ENCODE peak calls at places on chromosomes 6 and 20, in six cellular contexts. O is tibial artery, P is hepatocyte, E is lung, L is pancreas, M is AG10803. Z is an unnamed sample.
A peak's percentile ranks its signal among the peaks of the same experiment; 100 is the strongest.

GRCh38 chr20:58402827-58403226 is 13.8 kb downstream of the VAPB start:
- DNase-seq in O (no peak), P (no peak), E (no peak), L (no peak), M (no peak), Z (no peak)

GRCh38 chr20:40657526-40657925 is 31.5 kb downstream of the MAFB start:
- DNase-seq in O (peak; percentile 60), P (no peak), E (no peak), L (no peak), M (peak; percentile 30), Z (peak; percentile 16)

GRCh38 chr6:123598011-123598410 is 38.7 kb downstream of the TRDN start:
- DNase-seq in O (no peak), P (no peak), E (no peak), L (no peak), M (no peak), Z (no peak)

GRCh38 chr6:125544819-125545218 is 204.6 kb upstream of the HEY2 start:
- DNase-seq in O (no peak), P (no peak), E (no peak), L (no peak), M (no peak), Z (no peak)

GRCh38 chr20:1334370-1334731 is 5.4 kb upstream of the SDCBP2 start:
- DNase-seq in O (no peak), P (no peak), E (no peak), L (no peak), M (no peak), Z (no peak)

GRCh38 chr6:81238390-81238789 is 514.1 kb downstream of the TENT5A start:
- DNase-seq in O (no peak), P (no peak), E (no peak), L (no peak), M (peak; percentile 16), Z (no peak)

GRCh38 chr20:61634376-61634775 is 382.3 kb downstream of the CDH4 start:
- DNase-seq in O (no peak), P (no peak), E (no peak), L (no peak), M (no peak), Z (no peak)

GRCh38 chr6:131226465-131226864 is 91.2 kb downstream of the AKAP7 start:
- DNase-seq in O (no peak), P (no peak), E (no peak), L (no peak), M (no peak), Z (no peak)

GRCh38 chr6:69867075-69867911 is 937 bp downstream of the COL19A1 start:
- DNase-seq in O (peak; percentile 41), P (peak; percentile 84), E (peak; percentile 34), L (peak; percentile 42), M (peak; percentile 4), Z (peak; percentile 12)

GRCh38 chr6:24522090-24522820 is 27.5 kb downstream of the ALDH5A1 start:
- DNase-seq in O (no peak), P (no peak), E (no peak), L (no peak), M (no peak), Z (no peak)

GRCh38 chr20:32495949-32496348 is 89.2 kb downstream of the NOL4L start:
- DNase-seq in O (no peak), P (no peak), E (no peak), L (no peak), M (no peak), Z (no peak)

GRCh38 chr6:31792741-31793140 is 2.8 kb downstream of the VARS1 start:
- DNase-seq in O (no peak), P (no peak), E (no peak), L (no peak), M (no peak), Z (no peak)

GRCh38 chr6:3417473-3417872 is 39.4 kb downstream of the SLC22A23 start:
- DNase-seq in O (no peak), P (no peak), E (no peak), L (no peak), M (no peak), Z (no peak)

GRCh38 chr20:58891686-58892125 is 39.2 kb downstream of the GNAS start:
- DNase-seq in O (no peak), P (peak; percentile 70), E (no peak), L (peak; percentile 28), M (no peak), Z (no peak)

GRCh38 chr20:32528905-32529670 is 56.0 kb downstream of the NOL4L start:
- DNase-seq in O (no peak), P (no peak), E (no peak), L (no peak), M (no peak), Z (no peak)

GRCh38 chr6:28353981-28354676 is 4.4 kb downstream of the ZKSCAN3 start:
- DNase-seq in O (no peak), P (no peak), E (peak; percentile 68), L (peak; percentile 74), M (peak; percentile 27), Z (no peak)

GRCh38 chr6:16832027-16832688 is 70.9 kb upstream of the ATXN1 start:
- DNase-seq in O (no peak), P (no peak), E (no peak), L (no peak), M (peak; percentile 45), Z (no peak)

GRCh38 chr20:58102744-58103516 is 125.5 kb downstream of the ANKRD60 start:
- DNase-seq in O (no peak), P (no peak), E (peak; percentile 18), L (no peak), M (peak; percentile 41), Z (no peak)

GRCh38 chr20:4896971-4897497 is 104.3 kb downstream of the SLC23A2 start:
- DNase-seq in O (no peak), P (peak; percentile 40), E (no peak), L (no peak), M (no peak), Z (no peak)

GRCh38 chr20:5864873-5865582 is 85.3 kb downstream of the TRMT6 start:
- DNase-seq in O (no peak), P (no peak), E (no peak), L (peak; percentile 69), M (peak; percentile 45), Z (peak; percentile 33)

GRCh38 chr20:3068986-3069900 is 2.2 kb upstream of the OXT start:
- DNase-seq in O (no peak), P (no peak), E (no peak), L (no peak), M (peak; percentile 23), Z (peak; percentile 61)
- TF ChIP-seq CTCF in O (no peak), P (peak; percentile 14), E (no peak), L (no peak), M (no peak), Z (no peak)

GRCh38 chr20:2558581-2559301 is 22.4 kb downstream of the TMC2 start:
- DNase-seq in O (no peak), P (peak; percentile 8), E (peak; percentile 20), L (no peak), M (no peak), Z (peak; percentile 42)
- H3K4me3 ChIP-seq in O (no peak overlapping the region), P (no peak overlapping the region), E (no peak overlapping the region), L (peak overlapping the region; percentile 5), M (no peak overlapping the region), Z (no peak overlapping the region)

DNA sequence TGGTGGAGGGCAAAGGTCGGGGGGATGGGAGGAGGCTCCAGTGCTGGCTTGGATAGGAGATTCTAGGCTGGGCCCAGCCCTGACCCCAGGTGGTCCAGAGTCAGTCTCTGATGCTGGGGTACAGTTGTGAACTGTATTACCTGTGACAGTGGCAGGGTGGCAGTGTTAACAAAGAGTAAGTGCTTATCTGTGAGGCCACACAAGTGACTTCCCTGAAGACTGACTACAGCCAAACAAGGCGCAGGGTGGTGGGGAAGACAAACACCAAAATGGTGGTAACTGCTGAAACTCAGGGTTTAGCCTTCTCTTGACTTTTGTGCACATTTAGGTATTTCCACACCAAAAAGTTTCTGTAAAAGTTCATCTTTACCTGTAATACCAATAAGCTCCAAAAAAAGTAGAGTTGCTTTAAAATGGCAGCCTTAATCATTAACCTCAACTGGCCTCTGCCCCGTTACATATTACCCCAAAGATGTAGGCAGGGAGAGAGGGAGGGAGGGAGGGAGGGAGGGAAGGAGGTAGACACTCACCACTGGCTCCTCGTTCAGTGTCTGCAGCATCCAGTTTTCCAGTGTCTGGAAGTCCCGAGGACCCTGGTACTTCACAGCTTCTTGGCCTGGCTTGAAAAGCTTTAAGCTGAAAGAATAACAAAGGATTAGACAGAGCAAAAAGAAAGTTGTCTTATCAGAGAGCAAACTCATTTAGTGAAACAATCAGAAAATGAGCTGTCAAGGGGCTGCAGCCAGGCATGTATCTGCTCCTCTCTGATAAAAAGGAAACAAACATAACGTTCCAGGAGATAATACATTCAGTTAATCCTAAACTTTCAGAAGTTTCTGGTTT is 11.3 kb downstream of the TXNDC5 start:
- DNase-seq in O (no peak), P (peak; percentile 28), E (no peak), L (no peak), M (no peak), Z (no peak)
- TF ChIP-seq CTCF in O (no peak), P (peak; percentile 28), E (no peak), L (no peak), M (no peak), Z (no peak)

GRCh38 chr6:22470454-22471368 is 98.7 kb upstream of the HDGFL1 start:
- DNase-seq in O (peak; percentile 36), P (peak; percentile 58), E (peak; percentile 68), L (peak; percentile 74), M (peak; percentile 32), Z (peak; percentile 80)
- H3K4me3 ChIP-seq in O (no peak overlapping the region), P (no peak overlapping the region), E (no peak overlapping the region), L (no peak overlapping the region), M (no peak overlapping the region), Z (no peak overlapping the region)

GRCh38 chr6:144809120-144809519 is 524.0 kb downstream of the UTRN start:
- DNase-seq in O (no peak), P (no peak), E (no peak), L (no peak), M (peak; percentile 42), Z (peak; percentile 70)
- TF ChIP-seq CTCF in O (no peak), P (no peak), E (no peak), L (no peak), M (no peak), Z (no peak)

DNA sequence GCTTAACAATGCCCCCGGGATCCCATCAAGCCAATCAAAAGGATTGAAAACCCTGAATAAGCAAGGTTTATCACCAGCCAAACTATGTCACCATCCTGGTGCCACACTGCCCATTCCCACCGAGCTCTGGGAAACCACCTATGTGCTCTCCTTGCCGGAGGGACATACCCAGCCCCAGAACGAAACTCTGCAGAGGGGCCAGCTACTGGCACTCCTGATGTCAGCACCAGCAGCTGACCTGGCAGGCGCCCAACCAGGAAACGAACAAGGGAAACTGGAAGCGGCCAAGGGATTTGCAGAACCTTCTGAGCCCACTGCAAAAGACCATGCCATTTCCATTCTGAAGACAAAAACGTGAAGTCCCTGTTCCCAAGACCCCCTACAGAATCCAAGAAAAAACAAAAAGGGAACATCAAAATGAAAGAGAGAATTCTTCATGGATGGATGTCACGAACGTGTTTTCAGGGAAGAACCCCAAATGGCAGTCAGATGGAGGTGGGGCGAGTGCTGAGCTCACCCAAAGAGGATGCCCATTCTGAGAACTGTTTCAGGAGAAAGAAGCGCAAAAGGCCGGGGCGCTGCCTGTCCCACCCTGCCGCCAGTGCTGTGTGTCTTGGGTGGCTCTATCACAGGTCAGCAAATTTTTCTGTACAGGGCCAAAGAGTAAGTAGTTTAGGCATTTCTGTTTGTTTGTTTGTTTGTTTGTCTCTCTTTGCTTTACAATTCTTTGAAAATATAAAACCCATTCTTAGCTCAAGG is 305.2 kb downstream of the ESR1 start:
- DNase-seq in O (peak; percentile 73), P (no peak), E (peak; percentile 63), L (peak; percentile 24), M (no peak), Z (no peak)
- H3K4me3 ChIP-seq in O (no peak overlapping the region), P (no peak overlapping the region), E (no peak overlapping the region), L (no peak overlapping the region), M (no peak overlapping the region), Z (no peak overlapping the region)